ENCODE peak calls at places on chromosomes 5 and 9, in four cellular contexts. One of them, this sample, is unnamed.

GRCh38 chr5:129771058-129771838 is 23.4 kb downstream of the MINAR2 start:
- DNase-seq in HFF-Myc: no peak
- DNase-seq in MM.1S: peak
- DNase-seq in K562: peak
- DNase-seq in this sample: peak

GRCh38 chr9:136952876-136953770 is 1.1 kb downstream of the LCN12 start:
- DNase-seq in HFF-Myc: no peak
- DNase-seq in MM.1S: no peak
- DNase-seq in K562: no peak
- DNase-seq in this sample: no peak

GRCh38 chr5:132813599-132814440 is 718 bp downstream of the SOWAHA start:
- DNase-seq in HFF-Myc: no peak
- DNase-seq in MM.1S: peak
- DNase-seq in K562: no peak
- DNase-seq in this sample: peak

GRCh38 chr9:90065851-90066250 is 461.0 kb downstream of the GADD45G start:
- DNase-seq in HFF-Myc: no peak
- DNase-seq in MM.1S: no peak
- DNase-seq in K562: no peak
- DNase-seq in this sample: no peak

GRCh38 chr5:5494489-5495402 is 72.3 kb downstream of the ICE1 start:
- DNase-seq in HFF-Myc: no peak
- DNase-seq in MM.1S: peak
- DNase-seq in K562: peak
- DNase-seq in this sample: peak

GRCh38 chr9:4180907-4181605 is 118.8 kb downstream of the GLIS3 start:
- DNase-seq in HFF-Myc: no peak
- DNase-seq in MM.1S: no peak
- DNase-seq in K562: no peak
- DNase-seq in this sample: no peak

GRCh38 chr5:93789173-93790070 is 48.0 kb upstream of the POU5F2 start:
- DNase-seq in HFF-Myc: peak
- DNase-seq in MM.1S: no peak
- DNase-seq in K562: no peak
- DNase-seq in this sample: no peak

GRCh38 chr9:26575041-26575440 is 317.6 kb downstream of the CAAP1 start:
- DNase-seq in HFF-Myc: no peak
- DNase-seq in MM.1S: no peak
- DNase-seq in K562: no peak
- DNase-seq in this sample: no peak

GRCh38 chr5:14946813-14947640 is 75.4 kb upstream of the ANKH start:
- DNase-seq in HFF-Myc: no peak
- DNase-seq in MM.1S: peak
- DNase-seq in K562: peak
- DNase-seq in this sample: no peak

GRCh38 chr9:113222482-113222841 is 1.1 kb downstream of the SLC31A1 start:
- DNase-seq in HFF-Myc: no peak
- DNase-seq in MM.1S: no peak
- DNase-seq in K562: no peak
- DNase-seq in this sample: no peak

GRCh38 chr5:131381792-131382191 is 117.9 kb downstream of the CDC42SE2 start:
- DNase-seq in HFF-Myc: no peak
- DNase-seq in MM.1S: peak
- DNase-seq in K562: no peak
- DNase-seq in this sample: no peak

GRCh38 chr5:131384616-131385214 is 120.9 kb downstream of the CDC42SE2 start:
- DNase-seq in HFF-Myc: no peak
- DNase-seq in MM.1S: no peak
- DNase-seq in K562: no peak
- DNase-seq in this sample: no peak

GRCh38 chr5:131381011-131381410 is 117.2 kb downstream of the CDC42SE2 start:
- DNase-seq in HFF-Myc: no peak
- DNase-seq in MM.1S: peak
- DNase-seq in K562: no peak
- DNase-seq in this sample: no peak

GRCh38 chr5:131384181-131384580 is 120.3 kb downstream of the CDC42SE2 start:
- DNase-seq in HFF-Myc: no peak
- DNase-seq in MM.1S: no peak
- DNase-seq in K562: peak
- DNase-seq in this sample: no peak

GRCh38 chr5:131382407-131383395 is 118.8 kb downstream of the CDC42SE2 start:
- DNase-seq in HFF-Myc: peak
- DNase-seq in MM.1S: peak
- DNase-seq in K562: peak
- DNase-seq in this sample: no peak
- TF ChIP-seq CTCF in HFF-Myc: peak
- TF ChIP-seq CTCF in MM.1S: peak
- TF ChIP-seq CTCF in K562: peak
- TF ChIP-seq CTCF in this sample: peak

GRCh38 chr5:128412145-128412930 is 125.7 kb downstream of the FBN2 start:
- DNase-seq in HFF-Myc: no peak
- DNase-seq in MM.1S: no peak
- DNase-seq in K562: no peak
- DNase-seq in this sample: no peak
- TF ChIP-seq CTCF in HFF-Myc: no peak
- TF ChIP-seq CTCF in MM.1S: no peak
- TF ChIP-seq CTCF in K562: no peak
- TF ChIP-seq CTCF in this sample: no peak

GRCh38 chr5:32724526-32724925 is 13.4 kb downstream of the NPR3 start:
- DNase-seq in HFF-Myc: no peak
- DNase-seq in MM.1S: no peak
- DNase-seq in K562: no peak
- DNase-seq in this sample: no peak
- TF ChIP-seq CTCF in HFF-Myc: no peak
- TF ChIP-seq CTCF in MM.1S: no peak
- TF ChIP-seq CTCF in K562: no peak
- TF ChIP-seq CTCF in this sample: no peak

DNA sequence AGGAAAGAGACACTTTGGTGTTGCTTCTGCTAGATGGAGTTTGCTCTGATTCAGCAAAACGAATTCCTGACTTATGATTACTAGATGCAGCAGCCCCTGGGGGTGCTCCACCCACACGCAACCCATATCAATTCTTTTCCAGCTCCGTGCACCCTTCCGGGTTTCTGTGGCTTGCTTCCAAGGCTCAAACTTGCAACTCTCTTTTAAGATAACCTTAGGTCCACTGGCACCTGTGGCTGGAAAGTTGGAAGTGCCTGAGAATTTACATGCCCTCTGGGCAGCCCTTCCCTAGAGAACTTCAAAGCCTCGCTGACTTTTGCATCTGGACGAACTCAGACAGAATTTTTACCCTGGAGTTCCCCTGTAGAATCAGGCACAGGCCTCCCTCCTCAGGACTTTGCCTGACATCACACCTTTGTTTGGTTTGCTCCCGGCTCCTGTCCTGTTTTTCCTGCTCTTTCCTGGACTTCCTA is 224.9 kb downstream of the SNX18 start:
- DNase-seq in HFF-Myc: no peak
- DNase-seq in MM.1S: peak
- DNase-seq in K562: peak
- DNase-seq in this sample: peak
- TF ChIP-seq CTCF in HFF-Myc: no peak
- TF ChIP-seq CTCF in MM.1S: peak
- TF ChIP-seq CTCF in K562: peak
- TF ChIP-seq CTCF in this sample: no peak

This sample was measured in endothelial cell.